ENCODE peak calls at places on chromosomes 3 and 15, in seven cellular contexts. One of them, this sample, is unnamed.
A peak's percentile ranks its signal among the peaks of the same experiment; 100 is the strongest.

GRCh38 chr3:53495091-53495517 is 693 bp downstream of the CACNA1D start:
- DNase-seq in hypothalamus: no peak
- DNase-seq in Peyer's patch: no peak
- DNase-seq in left ventricle myocardium inferior: no peak
- DNase-seq in uterus: no peak
- DNase-seq in effector memory CD8-positive, alpha-beta T cell: no peak
- DNase-seq in activated CD4-positive, alpha-beta T cell treated with anti-CD3 and anti-CD28 coated beads for 24 hours: no peak
- DNase-seq in this sample: no peak

GRCh38 chr3:2958553-2958952 is 151.6 kb downstream of the IL5RA start:
- DNase-seq in hypothalamus: no peak
- DNase-seq in Peyer's patch: no peak
- DNase-seq in left ventricle myocardium inferior: no peak
- DNase-seq in uterus: no peak
- DNase-seq in effector memory CD8-positive, alpha-beta T cell: no peak
- DNase-seq in activated CD4-positive, alpha-beta T cell treated with anti-CD3 and anti-CD28 coated beads for 24 hours: no peak
- DNase-seq in this sample: no peak

GRCh38 chr15:93438310-93438709 is 349.3 kb upstream of the RGMA start:
- DNase-seq in hypothalamus: no peak
- DNase-seq in Peyer's patch: no peak
- DNase-seq in left ventricle myocardium inferior: no peak
- DNase-seq in uterus: no peak
- DNase-seq in effector memory CD8-positive, alpha-beta T cell: no peak
- DNase-seq in activated CD4-positive, alpha-beta T cell treated with anti-CD3 and anti-CD28 coated beads for 24 hours: no peak
- DNase-seq in this sample: no peak

GRCh38 chr3:147730311-147730710 is 321.1 kb downstream of the ZIC1 start:
- DNase-seq in hypothalamus: no peak
- DNase-seq in Peyer's patch: no peak
- DNase-seq in left ventricle myocardium inferior: no peak
- DNase-seq in uterus: no peak
- DNase-seq in effector memory CD8-positive, alpha-beta T cell: no peak
- DNase-seq in activated CD4-positive, alpha-beta T cell treated with anti-CD3 and anti-CD28 coated beads for 24 hours: no peak
- DNase-seq in this sample: no peak

GRCh38 chr3:174440741-174441587 is 418.2 kb upstream of the NAALADL2 start:
- DNase-seq in hypothalamus: peak; percentile 85
- DNase-seq in Peyer's patch: peak; percentile 89
- DNase-seq in left ventricle myocardium inferior: peak; percentile 83
- DNase-seq in uterus: peak; percentile 93
- DNase-seq in effector memory CD8-positive, alpha-beta T cell: no peak
- DNase-seq in activated CD4-positive, alpha-beta T cell treated with anti-CD3 and anti-CD28 coated beads for 24 hours: peak; percentile 20
- DNase-seq in this sample: peak; percentile 63

GRCh38 chr3:4401441-4401840 is 65.6 kb downstream of the SUMF1 start:
- DNase-seq in hypothalamus: no peak
- DNase-seq in Peyer's patch: no peak
- DNase-seq in left ventricle myocardium inferior: no peak
- DNase-seq in uterus: no peak
- DNase-seq in effector memory CD8-positive, alpha-beta T cell: no peak
- DNase-seq in activated CD4-positive, alpha-beta T cell treated with anti-CD3 and anti-CD28 coated beads for 24 hours: no peak
- DNase-seq in this sample: no peak

GRCh38 chr3:49707113-49707480 is 12.4 kb downstream of the AMIGO3 start:
- DNase-seq in hypothalamus: no peak
- DNase-seq in Peyer's patch: no peak
- DNase-seq in left ventricle myocardium inferior: no peak
- DNase-seq in uterus: no peak
- DNase-seq in effector memory CD8-positive, alpha-beta T cell: no peak
- DNase-seq in activated CD4-positive, alpha-beta T cell treated with anti-CD3 and anti-CD28 coated beads for 24 hours: no peak
- DNase-seq in this sample: no peak

GRCh38 chr3:47414666-47415587 is 34.1 kb downstream of the PTPN23 start:
- DNase-seq in hypothalamus: peak; percentile 32
- DNase-seq in Peyer's patch: no peak
- DNase-seq in left ventricle myocardium inferior: no peak
- DNase-seq in uterus: no peak
- DNase-seq in effector memory CD8-positive, alpha-beta T cell: no peak
- DNase-seq in activated CD4-positive, alpha-beta T cell treated with anti-CD3 and anti-CD28 coated beads for 24 hours: no peak
- DNase-seq in this sample: no peak

GRCh38 chr15:90209591-90209990 is 8.5 kb downstream of the SEMA4B start:
- DNase-seq in hypothalamus: no peak
- DNase-seq in Peyer's patch: no peak
- DNase-seq in left ventricle myocardium inferior: no peak
- DNase-seq in uterus: no peak
- DNase-seq in effector memory CD8-positive, alpha-beta T cell: no peak
- DNase-seq in activated CD4-positive, alpha-beta T cell treated with anti-CD3 and anti-CD28 coated beads for 24 hours: no peak
- DNase-seq in this sample: peak; percentile 58

GRCh38 chr15:90090226-90090848 is 11.9 kb downstream of the IDH2 start:
- DNase-seq in hypothalamus: no peak
- DNase-seq in Peyer's patch: no peak
- DNase-seq in left ventricle myocardium inferior: no peak
- DNase-seq in uterus: no peak
- DNase-seq in effector memory CD8-positive, alpha-beta T cell: no peak
- DNase-seq in activated CD4-positive, alpha-beta T cell treated with anti-CD3 and anti-CD28 coated beads for 24 hours: no peak
- DNase-seq in this sample: no peak

GRCh38 chr15:68150186-68150585 is 54.9 kb downstream of the CALML4 start:
- DNase-seq in hypothalamus: no peak
- DNase-seq in Peyer's patch: no peak
- DNase-seq in left ventricle myocardium inferior: no peak
- DNase-seq in uterus: no peak
- DNase-seq in effector memory CD8-positive, alpha-beta T cell: no peak
- DNase-seq in activated CD4-positive, alpha-beta T cell treated with anti-CD3 and anti-CD28 coated beads for 24 hours: no peak
- DNase-seq in this sample: no peak

GRCh38 chr3:180467177-180467576 is 134.8 kb upstream of the TTC14 start:
- DNase-seq in hypothalamus: no peak
- DNase-seq in Peyer's patch: no peak
- DNase-seq in left ventricle myocardium inferior: no peak
- DNase-seq in uterus: no peak
- DNase-seq in effector memory CD8-positive, alpha-beta T cell: no peak
- DNase-seq in activated CD4-positive, alpha-beta T cell treated with anti-CD3 and anti-CD28 coated beads for 24 hours: no peak
- DNase-seq in this sample: no peak

GRCh38 chr15:61106044-61106834 is 122.9 kb downstream of the RORA start:
- DNase-seq in hypothalamus: no peak
- DNase-seq in Peyer's patch: no peak
- DNase-seq in left ventricle myocardium inferior: no peak
- DNase-seq in uterus: no peak
- DNase-seq in effector memory CD8-positive, alpha-beta T cell: no peak
- DNase-seq in activated CD4-positive, alpha-beta T cell treated with anti-CD3 and anti-CD28 coated beads for 24 hours: no peak
- DNase-seq in this sample: no peak

GRCh38 chr3:41853495-41853894 is 108.4 kb downstream of the ULK4 start:
- DNase-seq in hypothalamus: no peak
- DNase-seq in Peyer's patch: no peak
- DNase-seq in left ventricle myocardium inferior: no peak
- DNase-seq in uterus: no peak
- DNase-seq in effector memory CD8-positive, alpha-beta T cell: no peak
- DNase-seq in activated CD4-positive, alpha-beta T cell treated with anti-CD3 and anti-CD28 coated beads for 24 hours: no peak
- DNase-seq in this sample: no peak

GRCh38 chr3:114698355-114699105 is 404.7 kb downstream of the TIGIT start:
- DNase-seq in hypothalamus: no peak
- DNase-seq in Peyer's patch: no peak
- DNase-seq in left ventricle myocardium inferior: no peak
- DNase-seq in uterus: no peak
- DNase-seq in effector memory CD8-positive, alpha-beta T cell: no peak
- DNase-seq in activated CD4-positive, alpha-beta T cell treated with anti-CD3 and anti-CD28 coated beads for 24 hours: no peak
- DNase-seq in this sample: no peak

GRCh38 chr15:61769557-61769956 is 290.7 kb downstream of the VPS13C start:
- DNase-seq in hypothalamus: no peak
- DNase-seq in Peyer's patch: no peak
- DNase-seq in left ventricle myocardium inferior: no peak
- DNase-seq in uterus: no peak
- DNase-seq in effector memory CD8-positive, alpha-beta T cell: no peak
- DNase-seq in activated CD4-positive, alpha-beta T cell treated with anti-CD3 and anti-CD28 coated beads for 24 hours: no peak
- DNase-seq in this sample: no peak

GRCh38 chr3:4531478-4532025 is 38.4 kb downstream of the ITPR1 start:
- DNase-seq in hypothalamus: no peak
- DNase-seq in Peyer's patch: no peak
- DNase-seq in left ventricle myocardium inferior: no peak
- DNase-seq in uterus: no peak
- DNase-seq in effector memory CD8-positive, alpha-beta T cell: no peak
- DNase-seq in activated CD4-positive, alpha-beta T cell treated with anti-CD3 and anti-CD28 coated beads for 24 hours: no peak
- DNase-seq in this sample: no peak

GRCh38 chr15:74322558-74323180 is 44.8 kb downstream of the CYP11A1 start:
- DNase-seq in hypothalamus: peak; percentile 44
- DNase-seq in Peyer's patch: peak; percentile 72
- DNase-seq in left ventricle myocardium inferior: peak; percentile 59
- DNase-seq in uterus: peak; percentile 71
- DNase-seq in effector memory CD8-positive, alpha-beta T cell: peak; percentile 46
- DNase-seq in activated CD4-positive, alpha-beta T cell treated with anti-CD3 and anti-CD28 coated beads for 24 hours: peak; percentile 27
- DNase-seq in this sample: peak; percentile 40

GRCh38 chr3:23738946-23739345 is 66.8 kb upstream of the UBE2E1 start:
- DNase-seq in hypothalamus: no peak
- DNase-seq in Peyer's patch: no peak
- DNase-seq in left ventricle myocardium inferior: no peak
- DNase-seq in uterus: no peak
- DNase-seq in effector memory CD8-positive, alpha-beta T cell: no peak
- DNase-seq in activated CD4-positive, alpha-beta T cell treated with anti-CD3 and anti-CD28 coated beads for 24 hours: no peak
- DNase-seq in this sample: no peak

GRCh38 chr15:71725215-71725955 is 85.0 kb upstream of the NR2E3 start:
- DNase-seq in hypothalamus: no peak
- DNase-seq in Peyer's patch: no peak
- DNase-seq in left ventricle myocardium inferior: no peak
- DNase-seq in uterus: no peak
- DNase-seq in effector memory CD8-positive, alpha-beta T cell: no peak
- DNase-seq in activated CD4-positive, alpha-beta T cell treated with anti-CD3 and anti-CD28 coated beads for 24 hours: no peak
- DNase-seq in this sample: no peak

GRCh38 chr3:70061111-70061510 is 61.6 kb downstream of the SAMMSON start:
- DNase-seq in hypothalamus: no peak
- DNase-seq in Peyer's patch: no peak
- DNase-seq in left ventricle myocardium inferior: no peak
- DNase-seq in uterus: no peak
- DNase-seq in effector memory CD8-positive, alpha-beta T cell: no peak
- DNase-seq in activated CD4-positive, alpha-beta T cell treated with anti-CD3 and anti-CD28 coated beads for 24 hours: no peak
- DNase-seq in this sample: no peak

GRCh38 chr3:10551139-10551538 is 45.8 kb upstream of the ATP2B2 start:
- DNase-seq in hypothalamus: no peak
- DNase-seq in Peyer's patch: no peak
- DNase-seq in left ventricle myocardium inferior: no peak
- DNase-seq in uterus: no peak
- DNase-seq in effector memory CD8-positive, alpha-beta T cell: no peak
- DNase-seq in activated CD4-positive, alpha-beta T cell treated with anti-CD3 and anti-CD28 coated beads for 24 hours: no peak
- DNase-seq in this sample: no peak

GRCh38 chr15:70767668-70768067 is 4.3 kb upstream of the UACA start:
- DNase-seq in hypothalamus: no peak
- DNase-seq in Peyer's patch: no peak
- DNase-seq in left ventricle myocardium inferior: no peak
- DNase-seq in uterus: no peak
- DNase-seq in effector memory CD8-positive, alpha-beta T cell: no peak
- DNase-seq in activated CD4-positive, alpha-beta T cell treated with anti-CD3 and anti-CD28 coated beads for 24 hours: no peak
- DNase-seq in this sample: no peak

GRCh38 chr3:126149960-126150515 is 30.3 kb downstream of the ALDH1L1 start:
- DNase-seq in hypothalamus: no peak
- DNase-seq in Peyer's patch: peak; percentile 22
- DNase-seq in left ventricle myocardium inferior: no peak
- DNase-seq in uterus: peak; percentile 3
- DNase-seq in effector memory CD8-positive, alpha-beta T cell: no peak
- DNase-seq in activated CD4-positive, alpha-beta T cell treated with anti-CD3 and anti-CD28 coated beads for 24 hours: no peak
- DNase-seq in this sample: no peak

GRCh38 chr3:17045705-17046104 is 160.9 kb downstream of the PLCL2 start:
- DNase-seq in hypothalamus: no peak
- DNase-seq in Peyer's patch: no peak
- DNase-seq in left ventricle myocardium inferior: no peak
- DNase-seq in uterus: no peak
- DNase-seq in effector memory CD8-positive, alpha-beta T cell: no peak
- DNase-seq in activated CD4-positive, alpha-beta T cell treated with anti-CD3 and anti-CD28 coated beads for 24 hours: no peak
- DNase-seq in this sample: no peak

GRCh38 chr3:168545591-168545990 is 449.9 kb upstream of the GOLIM4 start:
- DNase-seq in hypothalamus: no peak
- DNase-seq in Peyer's patch: no peak
- DNase-seq in left ventricle myocardium inferior: peak; percentile 45
- DNase-seq in uterus: no peak
- DNase-seq in effector memory CD8-positive, alpha-beta T cell: no peak
- DNase-seq in activated CD4-positive, alpha-beta T cell treated with anti-CD3 and anti-CD28 coated beads for 24 hours: no peak
- DNase-seq in this sample: no peak

GRCh38 chr15:64731807-64732151 is 43.6 kb downstream of the RBPMS2 start:
- DNase-seq in hypothalamus: no peak
- DNase-seq in Peyer's patch: no peak
- DNase-seq in left ventricle myocardium inferior: no peak
- DNase-seq in uterus: no peak
- DNase-seq in effector memory CD8-positive, alpha-beta T cell: no peak
- DNase-seq in activated CD4-positive, alpha-beta T cell treated with anti-CD3 and anti-CD28 coated beads for 24 hours: no peak
- DNase-seq in this sample: no peak

GRCh38 chr15:58433597-58434333 is 2.0 kb downstream of the LIPC start:
- DNase-seq in hypothalamus: no peak
- DNase-seq in Peyer's patch: no peak
- DNase-seq in left ventricle myocardium inferior: no peak
- DNase-seq in uterus: no peak
- DNase-seq in effector memory CD8-positive, alpha-beta T cell: no peak
- DNase-seq in activated CD4-positive, alpha-beta T cell treated with anti-CD3 and anti-CD28 coated beads for 24 hours: no peak
- DNase-seq in this sample: no peak

GRCh38 chr3:113537155-113537554 is 4.8 kb downstream of the SIDT1 start:
- DNase-seq in hypothalamus: no peak
- DNase-seq in Peyer's patch: no peak
- DNase-seq in left ventricle myocardium inferior: no peak
- DNase-seq in uterus: no peak
- DNase-seq in effector memory CD8-positive, alpha-beta T cell: no peak
- DNase-seq in activated CD4-positive, alpha-beta T cell treated with anti-CD3 and anti-CD28 coated beads for 24 hours: no peak
- DNase-seq in this sample: no peak

GRCh38 chr3:151178208-151178845 is 24.7 kb downstream of the GPR171 start:
- DNase-seq in hypothalamus: no peak
- DNase-seq in Peyer's patch: no peak
- DNase-seq in left ventricle myocardium inferior: no peak
- DNase-seq in uterus: no peak
- DNase-seq in effector memory CD8-positive, alpha-beta T cell: no peak
- DNase-seq in activated CD4-positive, alpha-beta T cell treated with anti-CD3 and anti-CD28 coated beads for 24 hours: no peak
- DNase-seq in this sample: no peak

GRCh38 chr3:22377421-22377820 is 626.4 kb upstream of the ZNF385D start:
- DNase-seq in hypothalamus: no peak
- DNase-seq in Peyer's patch: no peak
- DNase-seq in left ventricle myocardium inferior: no peak
- DNase-seq in uterus: no peak
- DNase-seq in effector memory CD8-positive, alpha-beta T cell: no peak
- DNase-seq in activated CD4-positive, alpha-beta T cell treated with anti-CD3 and anti-CD28 coated beads for 24 hours: no peak
- DNase-seq in this sample: peak; percentile 52

GRCh38 chr3:166284994-166285393 is 447.8 kb upstream of the BCHE start:
- DNase-seq in hypothalamus: no peak
- DNase-seq in Peyer's patch: no peak
- DNase-seq in left ventricle myocardium inferior: no peak
- DNase-seq in uterus: no peak
- DNase-seq in effector memory CD8-positive, alpha-beta T cell: no peak
- DNase-seq in activated CD4-positive, alpha-beta T cell treated with anti-CD3 and anti-CD28 coated beads for 24 hours: no peak
- DNase-seq in this sample: no peak

GRCh38 chr3:156360116-156360515 is 194.8 kb downstream of the SSR3 start:
- DNase-seq in hypothalamus: no peak
- DNase-seq in Peyer's patch: no peak
- DNase-seq in left ventricle myocardium inferior: no peak
- DNase-seq in uterus: no peak
- DNase-seq in effector memory CD8-positive, alpha-beta T cell: no peak
- DNase-seq in activated CD4-positive, alpha-beta T cell treated with anti-CD3 and anti-CD28 coated beads for 24 hours: no peak
- DNase-seq in this sample: peak; percentile 63

GRCh38 chr15:51848811-51849210 is 19.4 kb downstream of the TMOD3 start:
- DNase-seq in hypothalamus: no peak
- DNase-seq in Peyer's patch: no peak
- DNase-seq in left ventricle myocardium inferior: no peak
- DNase-seq in uterus: no peak
- DNase-seq in effector memory CD8-positive, alpha-beta T cell: no peak
- DNase-seq in activated CD4-positive, alpha-beta T cell treated with anti-CD3 and anti-CD28 coated beads for 24 hours: no peak
- DNase-seq in this sample: no peak

GRCh38 chr3:46393554-46394434 is 13.1 kb downstream of the CCR5AS start:
- DNase-seq in hypothalamus: no peak
- DNase-seq in Peyer's patch: no peak
- DNase-seq in left ventricle myocardium inferior: no peak
- DNase-seq in uterus: no peak
- DNase-seq in effector memory CD8-positive, alpha-beta T cell: no peak
- DNase-seq in activated CD4-positive, alpha-beta T cell treated with anti-CD3 and anti-CD28 coated beads for 24 hours: no peak
- DNase-seq in this sample: no peak

GRCh38 chr15:99105516-99106341 is 849 bp downstream of the SYNM start:
- DNase-seq in hypothalamus: no peak
- DNase-seq in Peyer's patch: peak; percentile 68
- DNase-seq in left ventricle myocardium inferior: peak; percentile 53
- DNase-seq in uterus: peak; percentile 43
- DNase-seq in effector memory CD8-positive, alpha-beta T cell: peak; percentile 57
- DNase-seq in activated CD4-positive, alpha-beta T cell treated with anti-CD3 and anti-CD28 coated beads for 24 hours: no peak
- DNase-seq in this sample: peak; percentile 3

This sample was measured in RCC 7860.